ENCODE peak calls at places on chromosomes 1 and 21, in ten cellular contexts. Y is neural progenitor cell, I is esophagus squamous epithelium, M is RWPE2, T is A549, H is suprapubic skin, Z is sigmoid colon, E is foreskin keratinocyte, F is pancreas, P is ovary. N is an unnamed sample.

GRCh38 chr1:10733967-10734366 is 62.5 kb downstream of the CASZ1 start:
- DNase-seq in E (no peak), P (no peak), H (no peak), Z (no peak), Y (peak; percentile 53), F (no peak), I (no peak), T (no peak), M (no peak), N (no peak)

GRCh38 chr1:83845437-83846071 is 153.4 kb downstream of the TTLL7 start:
- DNase-seq in E (no peak), H (no peak), F (no peak), I (no peak), Y (no peak), T (no peak), Z (no peak), M (no peak), P (no peak), N (no peak)

GRCh38 chr1:62728963-62729362 is 40.8 kb upstream of the DOCK7 start:
- DNase-seq in Y (peak; percentile 45), P (no peak), F (no peak), H (no peak), Z (no peak), E (no peak), I (no peak), M (no peak), T (no peak), N (no peak)

GRCh38 chr1:240474133-240474614 is 137.8 kb downstream of the GREM2 start:
- DNase-seq in F (no peak), E (no peak), Z (no peak), M (no peak), H (no peak), T (no peak), P (no peak), Y (no peak), I (no peak), N (no peak)

GRCh38 chr21:19031956-19032355 is 628.4 kb upstream of the TMPRSS15 start:
- DNase-seq in E (no peak), Y (no peak), I (no peak), T (no peak), P (no peak), Z (no peak), H (no peak), M (no peak), F (no peak), N (no peak)

GRCh38 chr1:166848193-166848592 is 8.9 kb downstream of the POGK start:
- DNase-seq in Z (no peak), E (no peak), H (no peak), P (no peak), T (no peak), Y (no peak), M (no peak), F (no peak), I (no peak), N (no peak)

GRCh38 chr1:6245086-6245868 is 1.3 kb downstream of the HES3 start:
- DNase-seq in H (no peak), Z (peak; percentile 83), M (peak; percentile 81), Y (peak; percentile 96), T (peak; percentile 68), E (no peak), F (peak; percentile 90), P (peak; percentile 87), I (no peak), N (no peak)

GRCh38 chr1:20147846-20148570 is 8.9 kb downstream of the PLA2G2F start:
- DNase-seq in F (no peak), P (no peak), H (peak; percentile 59), I (no peak), Z (peak; percentile 42), T (no peak), Y (no peak), M (peak; percentile 48), E (no peak), N (no peak)

GRCh38 chr1:172600615-172601014 is 58.3 kb upstream of the FASLG start:
- DNase-seq in M (no peak), E (no peak), Z (no peak), P (no peak), Y (no peak), H (no peak), F (no peak), T (no peak), I (no peak), N (no peak)

GRCh38 chr1:32052887-32053286 is 19.9 kb upstream of the TMEM39B start:
- DNase-seq in M (no peak), T (no peak), E (no peak), F (no peak), Y (no peak), H (no peak), I (no peak), Z (no peak), P (no peak), N (no peak)

GRCh38 chr1:67689267-67690017 is 4.4 kb downstream of the GADD45A start:
- DNase-seq in M (no peak), Y (no peak), E (peak; percentile 83), T (no peak), F (no peak), H (no peak), Z (no peak), P (no peak), I (no peak), N (no peak)

GRCh38 chr1:87473203-87473661 is 144.6 kb downstream of the LMO4 start:
- DNase-seq in I (no peak), Y (no peak), H (no peak), F (no peak), Z (no peak), T (no peak), E (peak; percentile 43), P (no peak), M (no peak), N (no peak)

GRCh38 chr1:100361249-100362089 is 9.2 kb downstream of the CDC14A start:
- DNase-seq in Z (no peak), E (no peak), H (no peak), I (no peak), M (no peak), T (no peak), P (no peak), Y (peak; percentile 45), F (no peak), N (no peak)

GRCh38 chr1:17409391-17409811 is 30.1 kb downstream of the RCC2 start:
- DNase-seq in H (no peak), Z (no peak), M (no peak), Y (no peak), P (no peak), E (no peak), I (no peak), T (no peak), F (no peak), N (no peak)

DNA sequence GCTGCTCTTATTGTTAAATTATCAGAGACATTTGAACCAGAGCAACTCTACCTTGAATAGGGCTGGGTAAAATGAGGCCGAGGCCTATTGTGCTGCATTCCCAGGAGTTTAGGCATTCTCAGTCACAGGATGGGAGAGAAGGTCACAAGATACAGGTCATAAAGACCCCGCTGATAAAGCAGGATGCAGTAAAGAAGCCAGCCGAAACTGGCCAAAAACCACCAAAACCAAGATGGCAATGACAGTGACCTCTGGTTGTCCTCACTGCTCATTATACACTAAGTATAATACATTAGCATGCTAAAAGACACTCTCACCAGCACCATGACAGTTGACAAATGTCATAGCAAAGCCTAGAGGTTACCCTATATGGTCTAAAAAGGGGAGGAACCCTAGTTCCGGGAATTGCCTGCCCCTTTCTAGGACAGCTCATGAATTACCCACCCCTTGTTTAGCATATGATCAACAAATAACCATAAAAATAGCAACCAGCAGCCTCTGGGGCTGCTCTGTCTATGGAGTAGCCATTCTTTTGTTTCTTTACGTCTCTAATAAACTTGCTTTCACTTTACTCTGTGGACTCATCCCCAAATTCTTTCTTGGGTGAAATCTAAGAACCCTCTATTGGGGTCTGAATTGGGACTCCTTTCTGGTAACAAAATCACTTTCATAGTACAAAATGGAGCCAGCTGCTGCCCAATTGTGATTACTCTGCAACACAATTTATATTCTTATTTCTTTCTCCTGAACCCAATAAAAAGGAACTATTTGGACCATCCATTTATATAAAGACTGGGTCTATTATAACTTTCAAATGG is 179.6 kb downstream of the TGFBR3 start:
- DNase-seq in H (no peak), P (no peak), Y (no peak), M (no peak), F (no peak), E (no peak), Z (no peak), T (no peak), I (no peak), N (no peak)
- H3K27ac ChIP-seq in H (no peak overlapping the region), P (no peak overlapping the region), Y (no peak overlapping the region), M (no peak overlapping the region), F (no peak overlapping the region), E (no peak overlapping the region), Z (no peak overlapping the region), T (no peak overlapping the region), I (no peak overlapping the region), N (no peak overlapping the region)

GRCh38 chr1:151292207-151293030 is 10.3 kb downstream of the ZNF687 start:
- DNase-seq in Z (no peak), P (no peak), E (no peak), F (peak; percentile 41), M (no peak), H (no peak), Y (no peak), T (no peak), I (no peak), N (no peak)
- TF ChIP-seq CTCF in Z (no peak), P (no peak), E (no peak), F (no peak), M (no peak), H (no peak), Y (no peak), T (no peak), I (no peak), N (no peak)

DNA sequence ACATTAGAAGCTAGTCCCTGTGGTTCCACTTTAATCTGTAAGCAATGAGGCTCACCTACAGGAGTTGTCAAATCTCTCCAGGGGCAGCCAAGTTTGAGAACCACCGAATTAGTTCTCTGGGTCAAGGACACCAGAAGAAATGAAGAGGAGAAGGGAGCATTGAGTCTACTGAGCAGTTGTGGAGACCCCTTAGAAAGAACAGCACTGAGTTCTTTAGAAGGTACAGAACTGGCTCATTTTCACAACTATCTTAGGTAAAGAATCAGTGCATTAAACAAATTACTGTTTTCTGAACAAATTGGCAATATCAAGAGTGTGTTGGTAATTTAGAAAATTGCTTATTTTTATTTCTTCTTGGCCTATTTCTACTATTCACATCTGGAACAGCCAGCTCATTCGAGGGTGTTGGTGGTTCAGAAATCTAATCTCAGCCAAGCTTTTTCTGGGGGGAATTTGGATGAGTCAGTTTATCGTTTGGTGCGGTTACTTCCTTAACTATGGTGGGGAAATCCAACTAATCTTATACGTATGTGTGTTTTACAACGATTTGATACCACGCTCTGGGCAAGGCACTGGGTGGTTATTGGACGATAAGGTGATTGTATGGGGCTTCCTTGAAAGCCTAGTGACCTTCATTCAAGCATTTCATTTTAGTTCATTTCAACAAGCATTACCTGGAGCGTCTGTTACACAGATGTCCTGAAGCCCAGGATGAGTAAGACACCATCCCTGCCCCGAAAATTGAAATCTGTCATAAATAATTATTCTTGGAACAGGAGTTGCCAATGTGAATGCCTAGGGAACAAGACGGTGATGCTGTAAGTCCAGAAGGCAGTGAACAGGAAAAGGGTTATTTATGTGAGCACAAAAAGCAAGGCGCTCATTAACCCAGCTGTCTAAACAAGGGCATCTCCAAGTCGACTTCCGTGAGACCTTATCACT is 52.0 kb upstream of the TMPRSS2 start:
- DNase-seq in M (no peak), E (peak; percentile 49), I (no peak), Z (no peak), Y (no peak), F (no peak), P (no peak), T (no peak), H (no peak), N (no peak)
- H3K27ac ChIP-seq in M (no peak overlapping the region), E (peak overlapping the region; percentile 47), I (no peak overlapping the region), Z (no peak overlapping the region), Y (no peak overlapping the region), F (no peak overlapping the region), P (no peak overlapping the region), T (no peak overlapping the region), H (no peak overlapping the region), N (no peak overlapping the region)

GRCh38 chr1:116168277-116169032 is 57.3 kb downstream of the MAB21L3 start:
- DNase-seq in F (peak; percentile 90), M (no peak), I (peak; percentile 9), E (no peak), T (peak; percentile 51), H (peak; percentile 90), Z (peak; percentile 90), Y (peak; percentile 90), P (peak; percentile 93), N (peak; percentile 81)
- TF ChIP-seq CTCF in F (peak; percentile 89), M (peak; percentile 79), I (peak; percentile 92), E (peak; percentile 95), T (peak; percentile 86), H (peak; percentile 78), Z (peak; percentile 64), Y (peak; percentile 87), P (peak; percentile 91), N (peak; percentile 98)